ENCODE peak calls at places on chromosomes 16 and 17, in five cellular contexts. D, W, R, J and K are unnamed samples. For H3K4me1, the result is how much of the 10 kb centered on the place peaks cover.

GRCh38 chr16:78460428-78460827 is 361.0 kb downstream of the WWOX start:
- DNase-seq in D (no peak), J (no peak), W (no peak), R (no peak), K (no peak)

GRCh38 chr16:14475370-14476139 is 154.5 kb downstream of the PARN start:
- DNase-seq in R (no peak), D (no peak), W (peak), J (no peak), K (no peak)

GRCh38 chr16:88784074-88784855 is 755 bp downstream of the PIEZO1 start:
- DNase-seq in R (peak), D (peak), W (peak), J (no peak), K (peak)

GRCh38 chr17:12719948-12720347 is 54.3 kb downstream of the MYOCD start:
- DNase-seq in R (no peak), D (no peak), J (no peak), W (no peak), K (no peak)

GRCh38 chr16:76071690-76072089 is 205.5 kb upstream of the CNTNAP4 start:
- DNase-seq in J (no peak), D (no peak), R (no peak), W (no peak), K (no peak)

GRCh38 chr17:40087903-40088718 is 12.3 kb downstream of the NR1D1 start:
- DNase-seq in W (no peak), J (no peak), R (no peak), D (no peak), K (no peak)

GRCh38 chr16:78310990-78311561 is 211.6 kb downstream of the WWOX start:
- DNase-seq in W (no peak), R (no peak), D (no peak), J (no peak), K (no peak)

GRCh38 chr17:42039794-42040763 is 10.3 kb downstream of the C17orf113 start:
- DNase-seq in J (no peak), D (peak), W (no peak), R (no peak), K (no peak)

GRCh38 chr17:65046236-65046635 is 10.3 kb downstream of the GNA13 start:
- DNase-seq in J (no peak), D (no peak), R (no peak), W (no peak), K (no peak)

GRCh38 chr16:89313583-89313982 is 96.1 kb downstream of the ZNF778 start:
- DNase-seq in J (no peak), R (no peak), W (no peak), D (no peak), K (no peak)

GRCh38 chr17:8837438-8838075 is 29.9 kb downstream of the PIK3R6 start:
- DNase-seq in J (no peak), D (no peak), R (no peak), W (no peak), K (no peak)

GRCh38 chr16:11400076-11400475 is 54.8 kb downstream of the RMI2 start:
- DNase-seq in J (no peak), W (no peak), R (no peak), D (peak), K (no peak)

GRCh38 chr16:61798741-61799140 is 237.5 kb downstream of the CDH8 start:
- DNase-seq in J (no peak), W (no peak), D (no peak), R (no peak), K (no peak)

GRCh38 chr17:17526369-17526768 is 30.2 kb upstream of the RASD1 start:
- DNase-seq in D (peak), J (no peak), W (no peak), R (no peak), K (no peak)

GRCh38 chr16:77190190-77190477 is 856 bp upstream of the MON1B start:
- DNase-seq in J (no peak), D (no peak), R (no peak), W (no peak), K (no peak)

GRCh38 chr16:79519448-79519847 is 81.1 kb downstream of the MAF start:
- DNase-seq in W (no peak), R (no peak), J (no peak), D (peak), K (no peak)

GRCh38 chr16:49639739-49640388 is 216.0 kb downstream of the ZNF423 start:
- DNase-seq in R (no peak), J (no peak), W (no peak), D (peak), K (no peak)

GRCh38 chr17:34719569-34719968 is 140.2 kb downstream of the TMEM132E start:
- DNase-seq in R (no peak), W (no peak), J (no peak), D (no peak), K (no peak)

GRCh38 chr16:29198731-29199521 is 207.6 kb downstream of the NPIPB11 start:
- DNase-seq in R (no peak), W (no peak), D (peak), J (no peak), K (no peak)

GRCh38 chr17:41578971-41579370 is 7.1 kb upstream of the KRT9 start:
- DNase-seq in D (no peak), R (no peak), W (no peak), J (no peak), K (no peak)

GRCh38 chr16:66712512-66712911 is 16.0 kb upstream of the CMTM4 start:
- DNase-seq in J (no peak), W (no peak), R (no peak), D (no peak), K (no peak)

DNA sequence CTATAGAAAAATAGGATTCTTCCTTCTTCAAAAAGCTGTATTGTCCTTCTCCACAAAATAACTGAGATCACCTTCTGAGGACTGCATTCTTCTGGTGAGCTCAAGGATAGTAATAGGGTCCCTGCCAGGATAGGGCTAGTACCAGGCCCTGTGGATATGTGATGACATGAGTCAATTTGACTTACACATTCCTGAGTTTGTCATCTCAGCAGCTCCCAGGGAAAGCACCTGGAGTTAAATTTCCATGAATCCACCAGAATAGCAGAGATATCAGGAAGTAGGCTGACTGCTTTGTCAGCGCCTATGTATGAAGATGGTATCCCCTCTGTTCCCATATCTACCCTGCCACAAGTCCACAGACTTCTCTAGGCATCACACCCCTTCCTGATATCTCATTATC is 225.8 kb downstream of the PMP22 start:
- DNase-seq in J (no peak), R (no peak), W (no peak), D (no peak), K (no peak)
- H3K27ac ChIP-seq in J (no peak), R (no peak), W (no peak), D (no peak), K (no peak)

GRCh38 chr17:82442643-82443464 is 7.7 kb downstream of the CYBC1 start:
- DNase-seq in R (no peak), D (peak), J (no peak), W (no peak), K (no peak)
- H3K4me1 ChIP-seq in R (under half), D (under half), J (under half), W (under half), K (under half)

GRCh38 chr17:48453447-48453846 is 23.4 kb upstream of the SKAP1 start:
- DNase-seq in J (peak), D (no peak), W (no peak), R (no peak), K (no peak)
- H3K27ac ChIP-seq in J (peak), D (no peak), W (no peak), R (no peak), K (no peak)

GRCh38 chr17:82296511-82297279 is 20.7 kb downstream of the CD7 start:
- DNase-seq in W (no peak), J (peak), R (no peak), D (no peak), K (no peak)
- H3K4me1 ChIP-seq in W (under half), J (half or more), R (under half), D (under half), K (half or more)

GRCh38 chr17:59439711-59440110 is 108.3 kb downstream of the YPEL2 start:
- DNase-seq in J (no peak), D (no peak), R (no peak), W (no peak), K (no peak)

GRCh38 chr17:59439261-59439660 is 107.8 kb downstream of the YPEL2 start:
- DNase-seq in W (no peak), J (no peak), R (no peak), D (no peak), K (no peak)

GRCh38 chr17:59440757-59441458 is 109.5 kb downstream of the YPEL2 start:
- DNase-seq in J (peak), R (peak), W (peak), D (peak), K (peak)

GRCh38 chr17:59443106-59443505 is 111.7 kb downstream of the YPEL2 start:
- DNase-seq in R (no peak), J (no peak), W (no peak), D (no peak), K (no peak)

GRCh38 chr17:59441459-59442096 is 110.1 kb downstream of the YPEL2 start:
- DNase-seq in W (no peak), D (no peak), J (no peak), R (no peak), K (no peak)
- H3K27ac ChIP-seq in W (no peak), D (peak), J (no peak), R (no peak), K (no peak)